ENCODE peak calls at places on chromosomes 4 and X, in six cellular contexts. One of them, this sample, is unnamed.

GRCh38 chr4:142707397-142707796 is 138.7 kb downstream of the INPP4B start:
- DNase-seq in AG10803: no peak
- DNase-seq in thoracic aorta: no peak
- DNase-seq in skeletal muscle cell: no peak
- DNase-seq in naive thymus-derived CD8-positive, alpha-beta T cell: no peak
- DNase-seq in substantia nigra: no peak
- DNase-seq in this sample: no peak

GRCh38 chr4:40564004-40564403 is 65.7 kb downstream of the RBM47 start:
- DNase-seq in AG10803: no peak
- DNase-seq in thoracic aorta: no peak
- DNase-seq in skeletal muscle cell: no peak
- DNase-seq in naive thymus-derived CD8-positive, alpha-beta T cell: no peak
- DNase-seq in substantia nigra: no peak
- DNase-seq in this sample: no peak

GRCh38 chr4:135601351-135601750 is 1399.8 kb upstream of the PABPC4L start:
- DNase-seq in AG10803: no peak
- DNase-seq in thoracic aorta: no peak
- DNase-seq in skeletal muscle cell: no peak
- DNase-seq in naive thymus-derived CD8-positive, alpha-beta T cell: no peak
- DNase-seq in substantia nigra: no peak
- DNase-seq in this sample: no peak

GRCh38 chr4:176354884-176355283 is 35.1 kb downstream of the SPCS3 start:
- DNase-seq in AG10803: no peak
- DNase-seq in thoracic aorta: no peak
- DNase-seq in skeletal muscle cell: no peak
- DNase-seq in naive thymus-derived CD8-positive, alpha-beta T cell: no peak
- DNase-seq in substantia nigra: no peak
- DNase-seq in this sample: no peak

GRCh38 chrX:112849010-112849409 is 8.4 kb upstream of the AMOT start:
- DNase-seq in AG10803: peak
- DNase-seq in thoracic aorta: no peak
- DNase-seq in skeletal muscle cell: no peak
- DNase-seq in naive thymus-derived CD8-positive, alpha-beta T cell: no peak
- DNase-seq in substantia nigra: no peak
- DNase-seq in this sample: no peak

GRCh38 chrX:40420899-40421729 is 159.7 kb upstream of the ATP6AP2 start:
- DNase-seq in AG10803: peak
- DNase-seq in thoracic aorta: no peak
- DNase-seq in skeletal muscle cell: no peak
- DNase-seq in naive thymus-derived CD8-positive, alpha-beta T cell: no peak
- DNase-seq in substantia nigra: peak
- DNase-seq in this sample: no peak

GRCh38 chrX:152907084-152907651 is 9.3 kb downstream of the ZNF185 start:
- DNase-seq in AG10803: peak
- DNase-seq in thoracic aorta: no peak
- DNase-seq in skeletal muscle cell: peak
- DNase-seq in naive thymus-derived CD8-positive, alpha-beta T cell: no peak
- DNase-seq in substantia nigra: peak
- DNase-seq in this sample: no peak

GRCh38 chr4:48766393-48766792 is 13.7 kb downstream of the FRYL start:
- DNase-seq in AG10803: no peak
- DNase-seq in thoracic aorta: no peak
- DNase-seq in skeletal muscle cell: no peak
- DNase-seq in naive thymus-derived CD8-positive, alpha-beta T cell: no peak
- DNase-seq in substantia nigra: no peak
- DNase-seq in this sample: no peak

GRCh38 chr4:7094931-7095330 is 27.1 kb upstream of the GRPEL1 start:
- DNase-seq in AG10803: no peak
- DNase-seq in thoracic aorta: no peak
- DNase-seq in skeletal muscle cell: no peak
- DNase-seq in naive thymus-derived CD8-positive, alpha-beta T cell: no peak
- DNase-seq in substantia nigra: peak
- DNase-seq in this sample: no peak

GRCh38 chr4:45502471-45502870 is 621.4 kb downstream of the GABRG1 start:
- DNase-seq in AG10803: no peak
- DNase-seq in thoracic aorta: no peak
- DNase-seq in skeletal muscle cell: no peak
- DNase-seq in naive thymus-derived CD8-positive, alpha-beta T cell: no peak
- DNase-seq in substantia nigra: no peak
- DNase-seq in this sample: no peak

GRCh38 chr4:158139086-158139485 is 33.7 kb downstream of the GASK1B start:
- DNase-seq in AG10803: no peak
- DNase-seq in thoracic aorta: no peak
- DNase-seq in skeletal muscle cell: no peak
- DNase-seq in naive thymus-derived CD8-positive, alpha-beta T cell: no peak
- DNase-seq in substantia nigra: no peak
- DNase-seq in this sample: no peak

GRCh38 chr4:151850751-151851150 is 89.9 kb upstream of the GATB start:
- DNase-seq in AG10803: no peak
- DNase-seq in thoracic aorta: no peak
- DNase-seq in skeletal muscle cell: peak
- DNase-seq in naive thymus-derived CD8-positive, alpha-beta T cell: no peak
- DNase-seq in substantia nigra: no peak
- DNase-seq in this sample: no peak

GRCh38 chr4:7191546-7192251 is 639 bp upstream of the SORCS2 start:
- DNase-seq in AG10803: no peak
- DNase-seq in thoracic aorta: no peak
- DNase-seq in skeletal muscle cell: no peak
- DNase-seq in naive thymus-derived CD8-positive, alpha-beta T cell: no peak
- DNase-seq in substantia nigra: no peak
- DNase-seq in this sample: no peak

GRCh38 chr4:143084566-143084965 is 100.2 kb upstream of the USP38 start:
- DNase-seq in AG10803: no peak
- DNase-seq in thoracic aorta: no peak
- DNase-seq in skeletal muscle cell: no peak
- DNase-seq in naive thymus-derived CD8-positive, alpha-beta T cell: no peak
- DNase-seq in substantia nigra: no peak
- DNase-seq in this sample: no peak

GRCh38 chr4:186228514-186228894 is 1.2 kb downstream of the KLKB1 start:
- DNase-seq in AG10803: no peak
- DNase-seq in thoracic aorta: no peak
- DNase-seq in skeletal muscle cell: no peak
- DNase-seq in naive thymus-derived CD8-positive, alpha-beta T cell: no peak
- DNase-seq in substantia nigra: no peak
- DNase-seq in this sample: no peak

GRCh38 chr4:89469930-89470375 is 162.4 kb upstream of the GPRIN3 start:
- DNase-seq in AG10803: peak
- DNase-seq in thoracic aorta: no peak
- DNase-seq in skeletal muscle cell: peak
- DNase-seq in naive thymus-derived CD8-positive, alpha-beta T cell: no peak
- DNase-seq in substantia nigra: no peak
- DNase-seq in this sample: no peak

GRCh38 chr4:140069068-140069467 is 84.9 kb downstream of the MAML3 start:
- DNase-seq in AG10803: peak
- DNase-seq in thoracic aorta: no peak
- DNase-seq in skeletal muscle cell: no peak
- DNase-seq in naive thymus-derived CD8-positive, alpha-beta T cell: no peak
- DNase-seq in substantia nigra: no peak
- DNase-seq in this sample: no peak

GRCh38 chrX:139554367-139554766 is 23.8 kb downstream of the F9 start:
- DNase-seq in AG10803: no peak
- DNase-seq in thoracic aorta: no peak
- DNase-seq in skeletal muscle cell: no peak
- DNase-seq in naive thymus-derived CD8-positive, alpha-beta T cell: no peak
- DNase-seq in substantia nigra: no peak
- DNase-seq in this sample: no peak

GRCh38 chr4:4428966-4429875 is 42.3 kb downstream of the NSG1 start:
- DNase-seq in AG10803: no peak
- DNase-seq in thoracic aorta: no peak
- DNase-seq in skeletal muscle cell: no peak
- DNase-seq in naive thymus-derived CD8-positive, alpha-beta T cell: peak
- DNase-seq in substantia nigra: no peak
- DNase-seq in this sample: no peak

GRCh38 chr4:177595413-177595812 is 153.2 kb upstream of the AGA start:
- DNase-seq in AG10803: no peak
- DNase-seq in thoracic aorta: no peak
- DNase-seq in skeletal muscle cell: no peak
- DNase-seq in naive thymus-derived CD8-positive, alpha-beta T cell: no peak
- DNase-seq in substantia nigra: no peak
- DNase-seq in this sample: no peak

GRCh38 chr4:101101072-101101471 is 246.3 kb downstream of the PPP3CA start:
- DNase-seq in AG10803: no peak
- DNase-seq in thoracic aorta: no peak
- DNase-seq in skeletal muscle cell: no peak
- DNase-seq in naive thymus-derived CD8-positive, alpha-beta T cell: no peak
- DNase-seq in substantia nigra: no peak
- DNase-seq in this sample: no peak

GRCh38 chrX:115452256-115452655 is 108.7 kb upstream of the PLS3 start:
- DNase-seq in AG10803: peak
- DNase-seq in thoracic aorta: no peak
- DNase-seq in skeletal muscle cell: peak
- DNase-seq in naive thymus-derived CD8-positive, alpha-beta T cell: no peak
- DNase-seq in substantia nigra: no peak
- DNase-seq in this sample: no peak

GRCh38 chr4:10622728-10623127 is 61.8 kb downstream of the CLNK start:
- DNase-seq in AG10803: no peak
- DNase-seq in thoracic aorta: no peak
- DNase-seq in skeletal muscle cell: no peak
- DNase-seq in naive thymus-derived CD8-positive, alpha-beta T cell: no peak
- DNase-seq in substantia nigra: no peak
- DNase-seq in this sample: no peak

GRCh38 chr4:183961772-183962171 is 56.7 kb downstream of the STOX2 start:
- DNase-seq in AG10803: no peak
- DNase-seq in thoracic aorta: no peak
- DNase-seq in skeletal muscle cell: no peak
- DNase-seq in naive thymus-derived CD8-positive, alpha-beta T cell: no peak
- DNase-seq in substantia nigra: no peak
- DNase-seq in this sample: no peak

GRCh38 chrX:45557390-45557789 is 356.7 kb upstream of the DIPK2B start:
- DNase-seq in AG10803: no peak
- DNase-seq in thoracic aorta: no peak
- DNase-seq in skeletal muscle cell: no peak
- DNase-seq in naive thymus-derived CD8-positive, alpha-beta T cell: no peak
- DNase-seq in substantia nigra: no peak
- DNase-seq in this sample: no peak

GRCh38 chrX:12950851-12951589 is 23.9 kb upstream of the TMSB4X start:
- DNase-seq in AG10803: no peak
- DNase-seq in thoracic aorta: no peak
- DNase-seq in skeletal muscle cell: no peak
- DNase-seq in naive thymus-derived CD8-positive, alpha-beta T cell: peak
- DNase-seq in substantia nigra: no peak
- DNase-seq in this sample: no peak

GRCh38 chr4:183443609-183444148 is 757 bp upstream of the CDKN2AIP start:
- DNase-seq in AG10803: peak
- DNase-seq in thoracic aorta: peak
- DNase-seq in skeletal muscle cell: no peak
- DNase-seq in naive thymus-derived CD8-positive, alpha-beta T cell: peak
- DNase-seq in substantia nigra: no peak
- DNase-seq in this sample: no peak

GRCh38 chrX:133590703-133591505 is 175.6 kb upstream of the GPC4 start:
- DNase-seq in AG10803: no peak
- DNase-seq in thoracic aorta: no peak
- DNase-seq in skeletal muscle cell: no peak
- DNase-seq in naive thymus-derived CD8-positive, alpha-beta T cell: no peak
- DNase-seq in substantia nigra: no peak
- DNase-seq in this sample: no peak

GRCh38 chr4:25943312-25943711 is 29.3 kb downstream of the SMIM20 start:
- DNase-seq in AG10803: peak
- DNase-seq in thoracic aorta: no peak
- DNase-seq in skeletal muscle cell: no peak
- DNase-seq in naive thymus-derived CD8-positive, alpha-beta T cell: no peak
- DNase-seq in substantia nigra: no peak
- DNase-seq in this sample: no peak

GRCh38 chr4:85407546-85407945 is 67.4 kb upstream of the ARHGAP24 start:
- DNase-seq in AG10803: no peak
- DNase-seq in thoracic aorta: no peak
- DNase-seq in skeletal muscle cell: no peak
- DNase-seq in naive thymus-derived CD8-positive, alpha-beta T cell: no peak
- DNase-seq in substantia nigra: no peak
- DNase-seq in this sample: no peak

GRCh38 chrX:39018526-39018925 is 217.3 kb downstream of the MID1IP1 start:
- DNase-seq in AG10803: no peak
- DNase-seq in thoracic aorta: no peak
- DNase-seq in skeletal muscle cell: no peak
- DNase-seq in naive thymus-derived CD8-positive, alpha-beta T cell: no peak
- DNase-seq in substantia nigra: no peak
- DNase-seq in this sample: no peak

GRCh38 chrX:154481911-154482601 is 3.0 kb upstream of the LAGE3 start:
- DNase-seq in AG10803: no peak
- DNase-seq in thoracic aorta: no peak
- DNase-seq in skeletal muscle cell: no peak
- DNase-seq in naive thymus-derived CD8-positive, alpha-beta T cell: no peak
- DNase-seq in substantia nigra: no peak
- DNase-seq in this sample: peak

GRCh38 chr4:75995727-75996126 is 5.0 kb upstream of the SDAD1 start:
- DNase-seq in AG10803: peak
- DNase-seq in thoracic aorta: no peak
- DNase-seq in skeletal muscle cell: peak
- DNase-seq in naive thymus-derived CD8-positive, alpha-beta T cell: no peak
- DNase-seq in substantia nigra: no peak
- DNase-seq in this sample: peak

GRCh38 chrX:133648594-133648993 is 233.3 kb upstream of the GPC4 start:
- DNase-seq in AG10803: no peak
- DNase-seq in thoracic aorta: no peak
- DNase-seq in skeletal muscle cell: no peak
- DNase-seq in naive thymus-derived CD8-positive, alpha-beta T cell: no peak
- DNase-seq in substantia nigra: no peak
- DNase-seq in this sample: no peak

GRCh38 chrX:40083120-40083978 is 14.4 kb downstream of the BCOR start:
- DNase-seq in AG10803: no peak
- DNase-seq in thoracic aorta: no peak
- DNase-seq in skeletal muscle cell: no peak
- DNase-seq in naive thymus-derived CD8-positive, alpha-beta T cell: no peak
- DNase-seq in substantia nigra: no peak
- DNase-seq in this sample: no peak